ENCODE peak calls at places on chromosome X, in four cellular contexts. One of them, this sample, is unnamed.

GRCh38 chrX:72021975-72022374 is 109.7 kb downstream of the RTL5 start:
- DNase-seq in WTC11: peak
- DNase-seq in CD4-positive, alpha-beta T cell: no peak
- DNase-seq in kidney epithelial cell: no peak
- DNase-seq in this sample: no peak

GRCh38 chrX:110286126-110286525 is 31.8 kb downstream of the AMMECR1 start:
- DNase-seq in CD4-positive, alpha-beta T cell: no peak
- DNase-seq in WTC11: no peak
- DNase-seq in kidney epithelial cell: peak
- DNase-seq in this sample: peak

GRCh38 chrX:21740329-21741274 is 17.3 kb downstream of the SMPX start:
- DNase-seq in WTC11: no peak
- DNase-seq in CD4-positive, alpha-beta T cell: no peak
- DNase-seq in kidney epithelial cell: no peak
- DNase-seq in this sample: no peak

GRCh38 chrX:130878350-130879341 is 24.4 kb downstream of the ENOX2 start:
- DNase-seq in WTC11: no peak
- DNase-seq in kidney epithelial cell: peak
- DNase-seq in CD4-positive, alpha-beta T cell: no peak
- DNase-seq in this sample: peak

GRCh38 chrX:24870143-24870542 is 145.6 kb downstream of the ARX start:
- DNase-seq in kidney epithelial cell: peak
- DNase-seq in CD4-positive, alpha-beta T cell: no peak
- DNase-seq in WTC11: no peak
- DNase-seq in this sample: no peak

GRCh38 chrX:111445485-111445884 is 33.5 kb upstream of the DCX start:
- DNase-seq in kidney epithelial cell: peak
- DNase-seq in CD4-positive, alpha-beta T cell: no peak
- DNase-seq in WTC11: no peak
- DNase-seq in this sample: no peak

GRCh38 chrX:119468186-119468929 is at the start of gene SLC25A5:
- DNase-seq in kidney epithelial cell: peak
- DNase-seq in WTC11: peak
- DNase-seq in CD4-positive, alpha-beta T cell: peak
- DNase-seq in this sample: peak

GRCh38 chrX:44997888-44998287 is 124.9 kb downstream of the KDM6A start:
- DNase-seq in kidney epithelial cell: no peak
- DNase-seq in CD4-positive, alpha-beta T cell: no peak
- DNase-seq in WTC11: no peak
- DNase-seq in this sample: no peak

GRCh38 chrX:20802036-20802435 is 535.3 kb upstream of the RPS6KA3 start:
- DNase-seq in kidney epithelial cell: no peak
- DNase-seq in WTC11: no peak
- DNase-seq in CD4-positive, alpha-beta T cell: no peak
- DNase-seq in this sample: no peak

GRCh38 chrX:109886122-109886761 is 116.7 kb upstream of the TMEM164 start:
- DNase-seq in CD4-positive, alpha-beta T cell: peak
- DNase-seq in WTC11: peak
- DNase-seq in kidney epithelial cell: no peak
- DNase-seq in this sample: peak

GRCh38 chrX:30533261-30533660 is 44.3 kb downstream of the TASL start:
- DNase-seq in kidney epithelial cell: no peak
- DNase-seq in CD4-positive, alpha-beta T cell: no peak
- DNase-seq in WTC11: no peak
- DNase-seq in this sample: no peak

GRCh38 chrX:1389181-1389992 is 2.5 kb downstream of the SLC25A6 start:
- DNase-seq in WTC11: peak
- DNase-seq in CD4-positive, alpha-beta T cell: no peak
- DNase-seq in kidney epithelial cell: no peak
- DNase-seq in this sample: no peak

GRCh38 chrX:14476169-14476568 is 53.2 kb upstream of the GLRA2 start:
- DNase-seq in CD4-positive, alpha-beta T cell: no peak
- DNase-seq in kidney epithelial cell: no peak
- DNase-seq in WTC11: no peak
- DNase-seq in this sample: no peak

GRCh38 chrX:71996138-71996537 is 85.5 kb downstream of the NHSL2 start:
- DNase-seq in CD4-positive, alpha-beta T cell: no peak
- DNase-seq in kidney epithelial cell: no peak
- DNase-seq in WTC11: no peak
- DNase-seq in this sample: no peak

GRCh38 chrX:101803451-101803850 is 128.4 kb downstream of the ZMAT1 start:
- DNase-seq in WTC11: no peak
- DNase-seq in kidney epithelial cell: no peak
- DNase-seq in CD4-positive, alpha-beta T cell: no peak
- DNase-seq in this sample: no peak

GRCh38 chrX:1493877-1494510 is 41.3 kb upstream of the ASMTL start:
- DNase-seq in WTC11: no peak
- DNase-seq in kidney epithelial cell: no peak
- DNase-seq in CD4-positive, alpha-beta T cell: no peak
- DNase-seq in this sample: no peak

GRCh38 chrX:7133036-7133412 is 14.5 kb upstream of the STS start:
- DNase-seq in kidney epithelial cell: no peak
- DNase-seq in CD4-positive, alpha-beta T cell: no peak
- DNase-seq in WTC11: no peak
- DNase-seq in this sample: no peak

GRCh38 chrX:7131621-7132020 is 15.9 kb upstream of the STS start:
- DNase-seq in CD4-positive, alpha-beta T cell: no peak
- DNase-seq in kidney epithelial cell: no peak
- DNase-seq in WTC11: no peak
- DNase-seq in this sample: no peak

GRCh38 chrX:7127058-7127457 is 20.5 kb upstream of the STS start:
- DNase-seq in kidney epithelial cell: no peak
- DNase-seq in CD4-positive, alpha-beta T cell: no peak
- DNase-seq in WTC11: no peak
- DNase-seq in this sample: no peak

GRCh38 chrX:7132335-7133035 is 15.0 kb upstream of the STS start:
- DNase-seq in WTC11: peak
- DNase-seq in CD4-positive, alpha-beta T cell: no peak
- DNase-seq in kidney epithelial cell: peak
- DNase-seq in this sample: no peak
- TF ChIP-seq CTCF in WTC11: no peak
- TF ChIP-seq CTCF in CD4-positive, alpha-beta T cell: peak
- TF ChIP-seq CTCF in kidney epithelial cell: peak
- TF ChIP-seq CTCF in this sample: peak

DNA sequence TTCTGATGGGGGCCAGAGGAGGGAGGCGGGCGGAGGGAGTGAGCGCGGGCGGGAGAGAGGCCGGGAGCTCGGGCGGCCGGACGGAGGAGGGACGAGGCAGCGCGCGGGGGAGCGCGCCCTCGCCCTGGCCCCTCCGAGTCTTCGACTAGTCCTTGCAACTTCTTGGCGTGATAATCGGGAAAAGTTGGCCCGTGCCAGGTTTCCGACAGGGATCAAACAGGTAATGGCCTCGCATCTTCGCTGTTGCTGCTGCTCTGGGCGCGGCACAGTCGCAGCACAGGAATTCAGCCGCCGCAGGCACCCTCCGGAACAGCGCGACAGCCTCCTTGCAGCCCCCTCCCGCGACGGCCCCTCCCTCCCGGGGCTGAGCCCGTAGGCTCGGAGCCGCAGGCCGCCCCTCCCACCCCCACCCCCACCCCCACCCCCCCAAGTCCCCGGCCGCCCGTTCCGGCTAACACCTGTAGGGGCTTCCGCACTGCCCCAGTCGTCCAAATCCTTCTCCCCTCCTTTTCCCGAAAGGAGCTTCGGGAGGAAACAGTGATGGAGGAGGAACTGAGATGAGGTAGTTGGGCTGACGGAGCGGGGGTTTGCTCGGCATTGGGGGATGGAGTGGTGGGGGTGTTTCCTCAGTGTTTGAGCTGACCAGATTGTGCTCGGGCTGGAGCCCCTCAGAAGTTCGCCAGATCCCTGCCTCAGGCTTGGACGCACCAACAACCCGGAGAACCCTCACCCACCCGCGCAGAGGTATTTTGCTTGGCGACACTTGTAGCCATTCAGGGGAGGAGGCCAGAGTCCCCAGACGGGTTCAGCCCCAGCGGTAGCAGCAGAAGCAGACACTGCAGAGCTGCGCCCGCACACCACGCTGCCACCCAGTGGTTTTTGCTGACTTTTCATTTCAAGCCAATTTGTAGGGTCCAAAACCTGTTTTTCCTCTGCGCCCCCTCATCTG is at the start of gene FGF13:
- DNase-seq in CD4-positive, alpha-beta T cell: no peak
- DNase-seq in WTC11: peak
- DNase-seq in kidney epithelial cell: no peak
- DNase-seq in this sample: no peak
- TF ChIP-seq CTCF in CD4-positive, alpha-beta T cell: no peak
- TF ChIP-seq CTCF in WTC11: no peak
- TF ChIP-seq CTCF in kidney epithelial cell: peak
- TF ChIP-seq CTCF in this sample: peak

DNA sequence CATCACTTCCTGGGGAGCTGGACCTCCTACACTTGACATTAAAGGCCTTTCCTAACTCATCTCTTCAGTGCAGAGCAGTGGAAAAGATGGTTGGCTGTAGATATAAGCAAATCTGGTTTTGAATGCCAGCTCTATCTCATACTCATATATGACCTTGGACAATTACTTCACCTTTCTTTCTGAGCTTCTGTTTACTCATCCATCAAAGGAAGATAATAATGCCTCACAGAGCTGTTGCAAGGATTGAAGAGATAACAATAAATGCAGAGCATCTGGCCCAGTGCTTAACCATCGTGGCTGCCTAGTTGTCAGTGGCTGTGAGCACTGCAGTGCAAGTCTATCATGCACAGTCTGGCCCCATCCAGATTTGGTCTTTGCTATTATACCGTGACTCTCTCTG is 148.1 kb upstream of the EOLA2 start:
- DNase-seq in kidney epithelial cell: no peak
- DNase-seq in WTC11: no peak
- DNase-seq in CD4-positive, alpha-beta T cell: no peak
- DNase-seq in this sample: no peak
- TF ChIP-seq CTCF in kidney epithelial cell: no peak
- TF ChIP-seq CTCF in WTC11: no peak
- TF ChIP-seq CTCF in CD4-positive, alpha-beta T cell: no peak
- TF ChIP-seq CTCF in this sample: no peak

DNA sequence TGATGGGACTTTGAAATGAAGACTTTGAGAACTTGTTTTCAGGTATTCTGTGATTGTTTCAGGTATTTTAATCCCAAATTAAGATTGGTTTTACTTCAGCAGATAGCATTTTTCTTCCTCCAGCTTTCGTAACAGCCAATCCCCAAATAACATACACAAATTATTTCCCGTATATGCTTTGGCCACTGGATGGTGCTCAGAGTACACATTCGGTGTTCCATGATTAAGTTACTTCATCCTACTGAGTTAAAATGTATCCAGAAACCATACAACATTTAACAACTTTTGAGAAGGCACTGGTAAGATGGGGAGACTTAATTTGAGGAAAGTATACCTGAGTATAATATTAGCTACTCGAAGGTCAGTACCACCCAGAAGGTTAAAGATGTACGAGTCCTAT is 233.4 kb upstream of the FAM47A start:
- DNase-seq in CD4-positive, alpha-beta T cell: no peak
- DNase-seq in WTC11: peak
- DNase-seq in kidney epithelial cell: no peak
- DNase-seq in this sample: no peak
- TF ChIP-seq CTCF in CD4-positive, alpha-beta T cell: no peak
- TF ChIP-seq CTCF in WTC11: no peak
- TF ChIP-seq CTCF in kidney epithelial cell: peak
- TF ChIP-seq CTCF in this sample: peak

This sample was measured in AG09319.